ENCODE peak calls at places on chromosomes 11 and 22, in eight cellular contexts. One of them, this sample, is unnamed.

GRCh38 chr11:2515401-2516275 is 70.8 kb downstream of the KCNQ1 start:
- DNase-seq in LHCN-M2: no peak
- DNase-seq in activated CD8-positive, alpha-beta memory T cell treated with anti-CD3 and anti-CD28 coated beads, Interleukin-2, amount 10 ng/mL, durations not matched to agents 7 days and 5 days: peak
- DNase-seq in amniotic epithelial cell: no peak
- DNase-seq in NCI-H345: no peak
- DNase-seq in iris pigment epithelial cell: no peak
- DNase-seq in choroid plexus epithelial cell: no peak
- DNase-seq in MCF 10A: no peak
- DNase-seq in this sample: no peak

GRCh38 chr11:130462101-130462885 is 13.8 kb downstream of the ADAMTS15 start:
- DNase-seq in LHCN-M2: no peak
- DNase-seq in activated CD8-positive, alpha-beta memory T cell treated with anti-CD3 and anti-CD28 coated beads, Interleukin-2, amount 10 ng/mL, durations not matched to agents 7 days and 5 days: no peak
- DNase-seq in amniotic epithelial cell: no peak
- DNase-seq in NCI-H345: no peak
- DNase-seq in iris pigment epithelial cell: no peak
- DNase-seq in choroid plexus epithelial cell: no peak
- DNase-seq in MCF 10A: no peak
- DNase-seq in this sample: no peak

GRCh38 chr22:42889290-42889689 is 32.2 kb upstream of the ARFGAP3 start:
- DNase-seq in LHCN-M2: no peak
- DNase-seq in activated CD8-positive, alpha-beta memory T cell treated with anti-CD3 and anti-CD28 coated beads, Interleukin-2, amount 10 ng/mL, durations not matched to agents 7 days and 5 days: no peak
- DNase-seq in amniotic epithelial cell: no peak
- DNase-seq in NCI-H345: no peak
- DNase-seq in iris pigment epithelial cell: no peak
- DNase-seq in choroid plexus epithelial cell: no peak
- DNase-seq in MCF 10A: no peak
- DNase-seq in this sample: no peak

GRCh38 chr11:76756341-76756771 is 26.8 kb upstream of the TSKU start:
- DNase-seq in LHCN-M2: no peak
- DNase-seq in activated CD8-positive, alpha-beta memory T cell treated with anti-CD3 and anti-CD28 coated beads, Interleukin-2, amount 10 ng/mL, durations not matched to agents 7 days and 5 days: no peak
- DNase-seq in amniotic epithelial cell: no peak
- DNase-seq in NCI-H345: peak
- DNase-seq in iris pigment epithelial cell: no peak
- DNase-seq in choroid plexus epithelial cell: no peak
- DNase-seq in MCF 10A: no peak
- DNase-seq in this sample: no peak

GRCh38 chr11:72607496-72607895 is 66.7 kb downstream of the PDE2A start:
- DNase-seq in LHCN-M2: no peak
- DNase-seq in activated CD8-positive, alpha-beta memory T cell treated with anti-CD3 and anti-CD28 coated beads, Interleukin-2, amount 10 ng/mL, durations not matched to agents 7 days and 5 days: no peak
- DNase-seq in amniotic epithelial cell: no peak
- DNase-seq in NCI-H345: no peak
- DNase-seq in iris pigment epithelial cell: no peak
- DNase-seq in choroid plexus epithelial cell: no peak
- DNase-seq in MCF 10A: no peak
- DNase-seq in this sample: no peak

GRCh38 chr11:59707371-59707770 is 6.3 kb downstream of the OR10V1 start:
- DNase-seq in LHCN-M2: no peak
- DNase-seq in activated CD8-positive, alpha-beta memory T cell treated with anti-CD3 and anti-CD28 coated beads, Interleukin-2, amount 10 ng/mL, durations not matched to agents 7 days and 5 days: no peak
- DNase-seq in amniotic epithelial cell: no peak
- DNase-seq in NCI-H345: no peak
- DNase-seq in iris pigment epithelial cell: no peak
- DNase-seq in choroid plexus epithelial cell: no peak
- DNase-seq in MCF 10A: no peak
- DNase-seq in this sample: no peak

GRCh38 chr11:102177974-102178631 is 67.9 kb downstream of the YAP1 start:
- DNase-seq in LHCN-M2: peak
- DNase-seq in activated CD8-positive, alpha-beta memory T cell treated with anti-CD3 and anti-CD28 coated beads, Interleukin-2, amount 10 ng/mL, durations not matched to agents 7 days and 5 days: no peak
- DNase-seq in amniotic epithelial cell: peak
- DNase-seq in NCI-H345: no peak
- DNase-seq in iris pigment epithelial cell: peak
- DNase-seq in choroid plexus epithelial cell: peak
- DNase-seq in MCF 10A: peak
- DNase-seq in this sample: peak

GRCh38 chr11:128630367-128631230 is 43.2 kb upstream of the ETS1 start:
- DNase-seq in LHCN-M2: peak
- DNase-seq in activated CD8-positive, alpha-beta memory T cell treated with anti-CD3 and anti-CD28 coated beads, Interleukin-2, amount 10 ng/mL, durations not matched to agents 7 days and 5 days: peak
- DNase-seq in amniotic epithelial cell: peak
- DNase-seq in NCI-H345: peak
- DNase-seq in iris pigment epithelial cell: peak
- DNase-seq in choroid plexus epithelial cell: peak
- DNase-seq in MCF 10A: peak
- DNase-seq in this sample: peak

GRCh38 chr11:65851811-65852507 is 6.0 kb downstream of the CFL1 start:
- DNase-seq in LHCN-M2: no peak
- DNase-seq in activated CD8-positive, alpha-beta memory T cell treated with anti-CD3 and anti-CD28 coated beads, Interleukin-2, amount 10 ng/mL, durations not matched to agents 7 days and 5 days: no peak
- DNase-seq in amniotic epithelial cell: no peak
- DNase-seq in NCI-H345: no peak
- DNase-seq in iris pigment epithelial cell: no peak
- DNase-seq in choroid plexus epithelial cell: peak
- DNase-seq in MCF 10A: no peak
- DNase-seq in this sample: no peak

GRCh38 chr11:118175600-118176399 is 639 bp downstream of the SCN2B start:
- DNase-seq in LHCN-M2: no peak
- DNase-seq in activated CD8-positive, alpha-beta memory T cell treated with anti-CD3 and anti-CD28 coated beads, Interleukin-2, amount 10 ng/mL, durations not matched to agents 7 days and 5 days: no peak
- DNase-seq in amniotic epithelial cell: no peak
- DNase-seq in NCI-H345: no peak
- DNase-seq in iris pigment epithelial cell: no peak
- DNase-seq in choroid plexus epithelial cell: no peak
- DNase-seq in MCF 10A: no peak
- DNase-seq in this sample: no peak

GRCh38 chr11:48013269-48013901 is 33.0 kb downstream of the PTPRJ start:
- DNase-seq in LHCN-M2: no peak
- DNase-seq in activated CD8-positive, alpha-beta memory T cell treated with anti-CD3 and anti-CD28 coated beads, Interleukin-2, amount 10 ng/mL, durations not matched to agents 7 days and 5 days: peak
- DNase-seq in amniotic epithelial cell: peak
- DNase-seq in NCI-H345: no peak
- DNase-seq in iris pigment epithelial cell: peak
- DNase-seq in choroid plexus epithelial cell: peak
- DNase-seq in MCF 10A: no peak
- DNase-seq in this sample: peak

GRCh38 chr22:47194476-47195155 is 432.2 kb downstream of the TBC1D22A start:
- DNase-seq in LHCN-M2: no peak
- DNase-seq in activated CD8-positive, alpha-beta memory T cell treated with anti-CD3 and anti-CD28 coated beads, Interleukin-2, amount 10 ng/mL, durations not matched to agents 7 days and 5 days: no peak
- DNase-seq in amniotic epithelial cell: no peak
- DNase-seq in NCI-H345: no peak
- DNase-seq in iris pigment epithelial cell: no peak
- DNase-seq in choroid plexus epithelial cell: no peak
- DNase-seq in MCF 10A: no peak
- DNase-seq in this sample: no peak

GRCh38 chr11:44530413-44531115 is 34.9 kb upstream of the CD82 start:
- DNase-seq in LHCN-M2: no peak
- DNase-seq in activated CD8-positive, alpha-beta memory T cell treated with anti-CD3 and anti-CD28 coated beads, Interleukin-2, amount 10 ng/mL, durations not matched to agents 7 days and 5 days: peak
- DNase-seq in amniotic epithelial cell: peak
- DNase-seq in NCI-H345: no peak
- DNase-seq in iris pigment epithelial cell: peak
- DNase-seq in choroid plexus epithelial cell: peak
- DNase-seq in MCF 10A: peak
- DNase-seq in this sample: no peak

GRCh38 chr11:119149371-119150275 is 771 bp downstream of the ABCG4 start:
- DNase-seq in LHCN-M2: no peak
- DNase-seq in activated CD8-positive, alpha-beta memory T cell treated with anti-CD3 and anti-CD28 coated beads, Interleukin-2, amount 10 ng/mL, durations not matched to agents 7 days and 5 days: no peak
- DNase-seq in amniotic epithelial cell: no peak
- DNase-seq in NCI-H345: peak
- DNase-seq in iris pigment epithelial cell: no peak
- DNase-seq in choroid plexus epithelial cell: no peak
- DNase-seq in MCF 10A: no peak
- DNase-seq in this sample: no peak

GRCh38 chr22:19056951-19057401 is 65.2 kb downstream of the DGCR2 start:
- DNase-seq in LHCN-M2: no peak
- DNase-seq in activated CD8-positive, alpha-beta memory T cell treated with anti-CD3 and anti-CD28 coated beads, Interleukin-2, amount 10 ng/mL, durations not matched to agents 7 days and 5 days: peak
- DNase-seq in amniotic epithelial cell: no peak
- DNase-seq in NCI-H345: no peak
- DNase-seq in iris pigment epithelial cell: no peak
- DNase-seq in choroid plexus epithelial cell: no peak
- DNase-seq in MCF 10A: no peak
- DNase-seq in this sample: no peak

This sample was measured in ACHN.